ENCODE peak calls at places on chromosomes 1 and 21, in eight cellular contexts. W, R, I, X, B, S, L and F are unnamed samples.

GRCh38 chr1:48673725-48674124 is 103.0 kb downstream of the BEND5 start:
- DNase-seq in X (no peak), L (no peak), R (no peak), W (no peak), B (no peak), I (no peak), S (peak; percentile 56), F (no peak)

GRCh38 chr1:46526689-46527291 is 24.7 kb downstream of the KNCN start:
- DNase-seq in L (no peak), I (no peak), X (no peak), R (no peak), W (no peak), B (no peak), S (no peak), F (no peak)

GRCh38 chr1:180131510-180131909 is 23.2 kb upstream of the QSOX1 start:
- DNase-seq in I (no peak), X (no peak), L (no peak), S (peak; percentile 92), B (peak; percentile 70), R (no peak), W (no peak), F (no peak)

GRCh38 chr1:8335246-8335645 is 17.3 kb downstream of the SLC45A1 start:
- DNase-seq in W (no peak), X (no peak), S (no peak), L (peak; percentile 17), I (no peak), R (no peak), B (no peak), F (no peak)

GRCh38 chr1:204296431-204296988 is 63.2 kb downstream of the PLEKHA6 start:
- DNase-seq in W (no peak), L (peak; percentile 69), B (peak; percentile 77), S (peak; percentile 45), X (no peak), R (no peak), I (no peak), F (no peak)

GRCh38 chr1:56548566-56548965 is 30.8 kb downstream of the PLPP3 start:
- DNase-seq in B (no peak), S (no peak), I (no peak), W (no peak), L (no peak), R (no peak), X (no peak), F (no peak)

GRCh38 chr1:174940776-174941175 is 59.0 kb upstream of the CACYBP start:
- DNase-seq in B (no peak), X (no peak), L (no peak), R (no peak), I (no peak), S (no peak), W (no peak), F (no peak)

GRCh38 chr1:94541175-94542087 is at the start of gene F3:
- DNase-seq in B (peak; percentile 68), X (peak; percentile 97), R (peak; percentile 94), L (peak; percentile 93), S (peak; percentile 94), I (peak; percentile 89), W (peak; percentile 43), F (no peak)

GRCh38 chr1:44103270-44104131 is 15.1 kb upstream of the KLF17 start:
- DNase-seq in L (no peak), X (peak; percentile 62), R (no peak), S (peak; percentile 13), W (no peak), B (no peak), I (no peak), F (no peak)

GRCh38 chr1:61742620-61743431 is 546 bp downstream of the PATJ start:
- DNase-seq in B (peak; percentile 68), W (no peak), X (no peak), L (peak; percentile 78), S (no peak), R (peak; percentile 79), I (peak; percentile 55), F (no peak)

GRCh38 chr1:230186003-230186863 is 119.2 kb downstream of the GALNT2 start:
- DNase-seq in S (no peak), R (no peak), X (peak; percentile 73), W (no peak), I (no peak), L (no peak), B (peak; percentile 87), F (peak; percentile 100)

GRCh38 chr1:179754031-179754624 is 11.0 kb downstream of the FAM163A start:
- DNase-seq in I (no peak), L (no peak), B (peak; percentile 92), S (no peak), R (no peak), X (no peak), W (no peak), F (no peak)

GRCh38 chr1:19708558-19708957 is 43.9 kb downstream of the HTR6 start:
- DNase-seq in W (no peak), X (no peak), L (no peak), R (no peak), B (no peak), S (no peak), I (no peak), F (no peak)

GRCh38 chr1:165162671-165163241 is 193.8 kb downstream of the LMX1A start:
- DNase-seq in B (no peak), I (no peak), L (no peak), R (no peak), S (no peak), X (peak; percentile 72), W (no peak), F (no peak)

GRCh38 chr1:3352952-3353331 is 101.5 kb upstream of the ARHGEF16 start:
- DNase-seq in L (peak; percentile 83), R (peak; percentile 85), I (peak; percentile 75), B (peak; percentile 60), W (no peak), X (no peak), S (peak; percentile 54), F (no peak)

GRCh38 chr1:37808369-37809319 is 636 bp upstream of the YRDC start:
- DNase-seq in B (peak; percentile 68), R (peak; percentile 82), S (peak; percentile 80), I (peak; percentile 64), W (no peak), L (peak; percentile 78), X (peak; percentile 56), F (no peak)

GRCh38 chr21:40208206-40208950 is 341.1 kb downstream of the PCP4 start:
- DNase-seq in L (no peak), S (no peak), R (no peak), W (no peak), I (no peak), B (no peak), X (no peak), F (no peak)

GRCh38 chr1:151106891-151107290 is 36.3 kb downstream of the GABPB2 start:
- DNase-seq in L (no peak), I (no peak), W (no peak), S (no peak), B (peak; percentile 15), X (no peak), R (no peak), F (no peak)
- H3K4me3 ChIP-seq in L (no peak overlapping the region), I (no peak overlapping the region), W (no peak overlapping the region), S (no peak overlapping the region), B (no peak overlapping the region), X (no peak overlapping the region), R (no peak overlapping the region), F (no peak overlapping the region)

DNA sequence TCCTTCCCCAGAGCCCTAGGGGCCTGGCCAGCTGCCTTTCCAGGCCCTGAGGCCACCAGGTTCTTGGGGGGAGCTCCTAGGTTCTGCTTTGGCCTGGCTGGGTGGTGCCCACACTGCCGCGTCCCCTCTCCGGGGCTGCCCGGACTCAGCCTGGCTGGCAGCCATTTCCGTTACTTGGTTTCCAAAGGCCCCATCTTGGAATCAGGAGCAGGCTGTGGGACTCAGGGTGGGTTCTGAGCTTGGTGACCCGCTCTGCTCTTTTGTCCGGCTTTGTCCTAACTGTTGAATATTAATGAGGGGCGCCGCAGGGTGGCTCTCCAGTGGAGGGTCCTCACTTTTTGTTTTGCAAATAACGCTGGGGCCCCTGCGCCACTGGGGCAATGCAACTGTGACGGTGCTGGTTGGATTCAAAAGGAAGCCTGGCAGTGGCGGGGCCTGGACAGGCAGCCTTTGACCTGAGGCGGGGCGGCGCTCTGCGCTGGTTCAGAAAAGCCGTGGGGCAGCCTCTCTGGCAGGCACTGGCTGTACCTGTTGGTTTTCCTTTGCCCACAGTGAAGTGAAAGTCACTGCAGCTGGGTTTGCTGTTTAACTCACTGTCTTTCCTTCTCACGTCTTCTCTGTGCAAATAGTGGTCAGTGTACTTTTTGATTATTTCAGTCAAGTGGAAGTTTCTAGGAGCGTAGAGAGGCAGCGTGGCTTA is 20.2 kb downstream of the SKI start:
- DNase-seq in B (no peak), W (no peak), I (no peak), X (no peak), R (no peak), L (no peak), S (no peak), F (peak; percentile 88)
- TF ChIP-seq CTCF in B (no peak), W (no peak), I (no peak), X (no peak), R (no peak), L (no peak), S (no peak), F (peak; percentile 20)

DNA sequence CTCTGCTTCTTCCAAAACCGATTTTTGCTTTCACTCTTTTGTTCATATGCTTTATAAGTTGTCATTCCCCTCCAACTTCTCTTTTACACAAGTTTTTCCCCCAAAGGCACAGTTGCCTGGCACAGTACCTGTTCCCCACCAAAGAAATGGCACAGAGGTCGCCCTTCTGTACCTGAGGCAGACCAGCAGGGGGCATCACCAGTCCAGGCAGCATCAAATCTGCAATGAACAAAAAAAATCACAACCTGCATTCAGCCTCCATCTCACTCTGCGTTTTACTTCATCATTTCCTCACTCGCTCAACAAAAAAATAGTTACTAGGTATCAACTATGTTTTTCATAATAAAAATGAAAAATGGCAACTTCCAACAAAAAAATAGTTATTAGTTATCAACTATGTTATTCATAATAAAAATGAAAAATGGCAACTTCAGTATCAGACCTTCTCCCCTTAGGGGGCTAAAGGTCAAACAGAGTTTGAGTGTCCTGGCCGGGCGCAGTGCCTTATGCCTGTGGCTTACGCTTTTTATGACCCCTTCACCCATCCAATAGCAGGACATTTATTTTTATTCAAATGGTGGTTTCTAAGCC is 4.1 kb downstream of the EIF2D start:
- DNase-seq in W (peak; percentile 38), S (peak; percentile 62), L (peak; percentile 32), I (no peak), B (peak; percentile 49), R (no peak), X (no peak), F (no peak)
- H3K4me3 ChIP-seq in W (no peak overlapping the region), S (no peak overlapping the region), L (no peak overlapping the region), I (no peak overlapping the region), B (no peak overlapping the region), R (no peak overlapping the region), X (no peak overlapping the region), F (no peak overlapping the region)

DNA sequence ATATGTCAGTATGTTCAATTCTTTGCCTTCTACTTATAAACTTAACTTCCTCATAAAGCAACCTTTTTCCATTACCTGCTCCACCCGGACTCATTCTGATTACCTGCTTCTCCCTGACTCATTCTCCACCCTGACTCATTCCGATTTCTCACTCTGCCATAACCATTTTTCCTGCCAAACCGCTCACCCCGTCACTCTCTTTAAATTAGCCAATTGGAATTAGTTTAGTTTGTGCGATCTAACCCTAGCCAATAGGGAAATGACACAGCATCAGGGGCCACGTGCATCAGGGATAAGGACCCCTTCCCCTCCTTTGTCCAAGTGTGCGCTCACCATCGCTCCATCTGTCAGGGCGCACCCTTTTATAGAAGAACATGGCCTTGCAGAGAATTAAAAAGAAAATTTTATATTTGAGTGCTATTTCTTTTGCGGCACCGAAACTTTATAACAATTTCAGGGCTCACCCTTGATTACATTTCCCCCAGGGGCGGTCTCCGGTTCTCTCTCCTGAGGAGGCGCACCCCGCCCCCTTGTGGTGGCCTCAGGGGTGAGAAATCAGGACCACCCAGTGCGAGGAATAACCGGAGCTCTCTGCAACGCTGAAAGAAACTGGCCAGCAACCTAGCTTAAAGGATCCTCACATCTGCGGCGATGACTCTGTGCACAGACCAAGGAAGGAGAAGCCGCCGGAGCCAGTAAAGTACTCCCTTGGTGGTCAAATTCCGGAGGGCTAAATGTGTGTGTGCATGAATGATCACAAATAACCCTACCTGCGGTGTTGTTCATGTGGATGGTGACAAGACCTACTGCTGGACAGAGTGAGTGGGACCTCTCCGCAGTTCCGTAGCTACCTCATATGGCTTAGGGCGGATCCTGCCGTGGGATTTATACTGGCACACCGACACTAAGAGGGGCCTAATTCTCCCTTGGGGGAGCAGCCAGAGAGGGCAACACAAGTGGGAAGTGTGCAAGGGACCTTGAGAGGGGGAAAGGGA is 30.3 kb upstream of the CBR3 start:
- DNase-seq in S (no peak), X (no peak), L (peak; percentile 68), R (no peak), I (peak; percentile 21), W (peak; percentile 53), B (peak; percentile 46), F (no peak)
- TF ChIP-seq CTCF in S (peak; percentile 26), X (no peak), L (peak; percentile 45), R (peak; percentile 41), I (peak; percentile 63), W (peak; percentile 55), B (peak; percentile 65), F (no peak)